ENCODE peak calls at places on chromosomes 1 and 21, in six cellular contexts. One of them, this sample, is unnamed. For H3K9me3, the result is how much of the 10 kb centered on the place peaks cover.

GRCh38 chr1:35929730-35930592 is 944 bp upstream of the AGO3 start:
- DNase-seq in heart right ventricle: peak
- DNase-seq in endothelial cell of umbilical vein: no peak
- DNase-seq in body of pancreas: peak
- DNase-seq in fibroblast of lung: peak
- DNase-seq in lung: peak
- DNase-seq in this sample: peak

GRCh38 chr1:57860333-57860732 is 436.5 kb upstream of the DAB1 start:
- DNase-seq in heart right ventricle: no peak
- DNase-seq in endothelial cell of umbilical vein: no peak
- DNase-seq in body of pancreas: no peak
- DNase-seq in fibroblast of lung: no peak
- DNase-seq in lung: no peak
- DNase-seq in this sample: no peak

GRCh38 chr1:41608242-41608641 is 123.8 kb upstream of the EDN2 start:
- DNase-seq in heart right ventricle: no peak
- DNase-seq in endothelial cell of umbilical vein: no peak
- DNase-seq in body of pancreas: no peak
- DNase-seq in fibroblast of lung: peak
- DNase-seq in lung: peak
- DNase-seq in this sample: no peak

GRCh38 chr1:178311164-178311563 is 185.6 kb downstream of the CLEC20A start:
- DNase-seq in heart right ventricle: no peak
- DNase-seq in endothelial cell of umbilical vein: no peak
- DNase-seq in body of pancreas: no peak
- DNase-seq in fibroblast of lung: peak
- DNase-seq in lung: no peak
- DNase-seq in this sample: no peak

GRCh38 chr1:159289059-159289458 is 13.1 kb upstream of the FCER1A start:
- DNase-seq in heart right ventricle: no peak
- DNase-seq in endothelial cell of umbilical vein: no peak
- DNase-seq in body of pancreas: no peak
- DNase-seq in fibroblast of lung: no peak
- DNase-seq in lung: no peak
- DNase-seq in this sample: no peak

GRCh38 chr1:63691672-63692425 is 82.0 kb upstream of the ROR1 start:
- DNase-seq in heart right ventricle: no peak
- DNase-seq in endothelial cell of umbilical vein: peak
- DNase-seq in body of pancreas: peak
- DNase-seq in fibroblast of lung: peak
- DNase-seq in lung: peak
- DNase-seq in this sample: no peak

GRCh38 chr1:224170748-224171478 is 12.1 kb upstream of the DEGS1 start:
- DNase-seq in heart right ventricle: no peak
- DNase-seq in endothelial cell of umbilical vein: peak
- DNase-seq in body of pancreas: peak
- DNase-seq in fibroblast of lung: no peak
- DNase-seq in lung: peak
- DNase-seq in this sample: no peak

GRCh38 chr1:182993746-182994145 is 29.5 kb upstream of the LAMC1 start:
- DNase-seq in heart right ventricle: no peak
- DNase-seq in endothelial cell of umbilical vein: no peak
- DNase-seq in body of pancreas: no peak
- DNase-seq in fibroblast of lung: no peak
- DNase-seq in lung: no peak
- DNase-seq in this sample: no peak

GRCh38 chr1:77228836-77229235 is 9.6 kb upstream of the PIGK start:
- DNase-seq in heart right ventricle: no peak
- DNase-seq in endothelial cell of umbilical vein: peak
- DNase-seq in body of pancreas: no peak
- DNase-seq in fibroblast of lung: no peak
- DNase-seq in lung: no peak
- DNase-seq in this sample: no peak

GRCh38 chr21:32442566-32443318 is 30.2 kb downstream of the EVA1C start:
- DNase-seq in heart right ventricle: no peak
- DNase-seq in endothelial cell of umbilical vein: peak
- DNase-seq in body of pancreas: no peak
- DNase-seq in fibroblast of lung: peak
- DNase-seq in lung: no peak
- DNase-seq in this sample: no peak

DNA sequence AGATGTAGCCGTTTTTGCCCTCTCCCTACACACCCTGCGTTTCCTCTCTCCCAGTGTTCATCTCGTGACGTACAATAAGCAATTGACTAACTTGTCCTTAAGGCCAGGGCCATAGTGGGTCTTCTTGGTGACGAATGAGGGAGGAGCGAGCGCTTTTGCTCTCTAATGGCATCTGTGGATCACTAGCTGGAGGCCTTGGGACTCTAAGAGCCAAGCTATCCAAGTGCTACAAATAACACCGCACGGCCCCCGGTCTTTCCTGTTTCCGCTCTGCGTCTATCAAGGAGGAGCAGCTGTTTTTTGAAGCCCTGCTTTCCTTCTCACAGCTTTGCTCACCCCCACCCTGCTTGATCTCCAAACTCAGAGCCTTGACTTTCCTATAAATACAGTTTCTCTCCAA is 25.2 kb downstream of the EVA1C start:
- DNase-seq in heart right ventricle: no peak
- DNase-seq in endothelial cell of umbilical vein: peak
- DNase-seq in body of pancreas: no peak
- DNase-seq in fibroblast of lung: no peak
- DNase-seq in lung: no peak
- DNase-seq in this sample: no peak
- H3K4me3 ChIP-seq in heart right ventricle: no peak
- H3K4me3 ChIP-seq in endothelial cell of umbilical vein: no peak
- H3K4me3 ChIP-seq in body of pancreas: no peak
- H3K4me3 ChIP-seq in fibroblast of lung: no peak
- H3K4me3 ChIP-seq in lung: no peak
- H3K4me3 ChIP-seq in this sample: no peak

GRCh38 chr1:227635596-227635995 is 72.2 kb downstream of the ZNF678 start:
- DNase-seq in heart right ventricle: no peak
- DNase-seq in endothelial cell of umbilical vein: no peak
- DNase-seq in body of pancreas: no peak
- DNase-seq in fibroblast of lung: no peak
- DNase-seq in lung: no peak
- DNase-seq in this sample: no peak

DNA sequence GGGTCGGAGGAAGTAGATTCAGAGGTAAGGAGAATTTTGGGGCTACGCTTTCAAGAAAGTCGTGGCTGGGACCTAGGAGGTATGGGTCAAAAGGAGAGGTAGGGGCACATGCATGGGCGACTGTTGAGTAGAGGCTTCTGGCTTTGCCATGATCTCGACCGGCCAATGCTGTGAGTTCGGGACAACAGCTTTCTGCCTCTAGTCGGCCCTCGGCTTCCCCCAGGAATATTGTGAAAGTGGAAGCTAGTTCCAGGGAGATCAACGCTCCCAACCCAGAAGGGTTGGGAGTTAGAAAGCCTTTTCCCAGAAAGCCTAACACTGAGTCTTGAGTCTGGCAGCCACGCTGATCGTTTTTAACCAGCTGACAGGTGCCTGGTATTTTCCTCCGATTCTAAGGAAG is 69.0 kb downstream of the ZNF678 start:
- DNase-seq in heart right ventricle: no peak
- DNase-seq in endothelial cell of umbilical vein: no peak
- DNase-seq in body of pancreas: no peak
- DNase-seq in fibroblast of lung: no peak
- DNase-seq in lung: no peak
- DNase-seq in this sample: no peak
- H3K9me3 ChIP-seq in heart right ventricle: under half
- H3K9me3 ChIP-seq in endothelial cell of umbilical vein: under half
- H3K9me3 ChIP-seq in body of pancreas: under half
- H3K9me3 ChIP-seq in fibroblast of lung: under half
- H3K9me3 ChIP-seq in lung: under half
- H3K9me3 ChIP-seq in this sample: under half

GRCh38 chr1:99533909-99534907 is 111.7 kb upstream of the PALMD start:
- DNase-seq in heart right ventricle: no peak
- DNase-seq in endothelial cell of umbilical vein: peak
- DNase-seq in body of pancreas: no peak
- DNase-seq in fibroblast of lung: no peak
- DNase-seq in lung: no peak
- DNase-seq in this sample: no peak
- TF ChIP-seq CTCF in heart right ventricle: no peak
- TF ChIP-seq CTCF in endothelial cell of umbilical vein: no peak
- TF ChIP-seq CTCF in body of pancreas: no peak
- TF ChIP-seq CTCF in fibroblast of lung: no peak
- TF ChIP-seq CTCF in lung: no peak
- TF ChIP-seq CTCF in this sample: no peak

GRCh38 chr1:155321577-155322497 is 1.1 kb downstream of the RUSC1 start:
- DNase-seq in heart right ventricle: peak
- DNase-seq in endothelial cell of umbilical vein: peak
- DNase-seq in body of pancreas: no peak
- DNase-seq in fibroblast of lung: no peak
- DNase-seq in lung: no peak
- DNase-seq in this sample: no peak
- H3K4me3 ChIP-seq in heart right ventricle: peak
- H3K4me3 ChIP-seq in endothelial cell of umbilical vein: no peak
- H3K4me3 ChIP-seq in body of pancreas: no peak
- H3K4me3 ChIP-seq in fibroblast of lung: peak
- H3K4me3 ChIP-seq in lung: no peak
- H3K4me3 ChIP-seq in this sample: peak

GRCh38 chr21:24436236-24436635 is 1171.0 kb downstream of the MRPL39 start:
- DNase-seq in heart right ventricle: no peak
- DNase-seq in endothelial cell of umbilical vein: no peak
- DNase-seq in body of pancreas: no peak
- DNase-seq in fibroblast of lung: no peak
- DNase-seq in lung: no peak
- DNase-seq in this sample: no peak
- H3K9me3 ChIP-seq in heart right ventricle: under half
- H3K9me3 ChIP-seq in endothelial cell of umbilical vein: under half
- H3K9me3 ChIP-seq in body of pancreas: under half
- H3K9me3 ChIP-seq in fibroblast of lung: under half
- H3K9me3 ChIP-seq in lung: under half
- H3K9me3 ChIP-seq in this sample: under half

GRCh38 chr1:240734001-240734400 is 122.0 kb upstream of the GREM2 start:
- DNase-seq in heart right ventricle: no peak
- DNase-seq in endothelial cell of umbilical vein: no peak
- DNase-seq in body of pancreas: no peak
- DNase-seq in fibroblast of lung: no peak
- DNase-seq in lung: no peak
- DNase-seq in this sample: no peak

GRCh38 chr1:240737268-240737667 is 125.3 kb upstream of the GREM2 start:
- DNase-seq in heart right ventricle: no peak
- DNase-seq in endothelial cell of umbilical vein: no peak
- DNase-seq in body of pancreas: no peak
- DNase-seq in fibroblast of lung: peak
- DNase-seq in lung: no peak
- DNase-seq in this sample: no peak

GRCh38 chr1:240737761-240738265 is 125.9 kb upstream of the GREM2 start:
- DNase-seq in heart right ventricle: no peak
- DNase-seq in endothelial cell of umbilical vein: no peak
- DNase-seq in body of pancreas: no peak
- DNase-seq in fibroblast of lung: peak
- DNase-seq in lung: no peak
- DNase-seq in this sample: no peak

GRCh38 chr1:240732390-240732789 is 120.4 kb upstream of the GREM2 start:
- DNase-seq in heart right ventricle: no peak
- DNase-seq in endothelial cell of umbilical vein: peak
- DNase-seq in body of pancreas: no peak
- DNase-seq in fibroblast of lung: peak
- DNase-seq in lung: no peak
- DNase-seq in this sample: no peak
- TF ChIP-seq CTCF in heart right ventricle: peak
- TF ChIP-seq CTCF in endothelial cell of umbilical vein: peak
- TF ChIP-seq CTCF in body of pancreas: peak
- TF ChIP-seq CTCF in fibroblast of lung: peak
- TF ChIP-seq CTCF in lung: no peak
- TF ChIP-seq CTCF in this sample: peak

GRCh38 chr21:41361053-41361785 is 608 bp upstream of the MX2 start:
- DNase-seq in heart right ventricle: no peak
- DNase-seq in endothelial cell of umbilical vein: no peak
- DNase-seq in body of pancreas: no peak
- DNase-seq in fibroblast of lung: no peak
- DNase-seq in lung: peak
- DNase-seq in this sample: no peak
- H3K4me3 ChIP-seq in heart right ventricle: peak
- H3K4me3 ChIP-seq in endothelial cell of umbilical vein: no peak
- H3K4me3 ChIP-seq in body of pancreas: no peak
- H3K4me3 ChIP-seq in fibroblast of lung: no peak
- H3K4me3 ChIP-seq in lung: no peak
- H3K4me3 ChIP-seq in this sample: peak

GRCh38 chr1:152565115-152565514 is 1.5 kb downstream of the LCE3E start:
- DNase-seq in heart right ventricle: no peak
- DNase-seq in endothelial cell of umbilical vein: no peak
- DNase-seq in body of pancreas: no peak
- DNase-seq in fibroblast of lung: no peak
- DNase-seq in lung: no peak
- DNase-seq in this sample: no peak

GRCh38 chr1:152565535-152566215 is 905 bp downstream of the LCE3E start:
- DNase-seq in heart right ventricle: no peak
- DNase-seq in endothelial cell of umbilical vein: no peak
- DNase-seq in body of pancreas: no peak
- DNase-seq in fibroblast of lung: no peak
- DNase-seq in lung: no peak
- DNase-seq in this sample: no peak

GRCh38 chr1:152566681-152567080 is at the start of gene LCE3E:
- DNase-seq in heart right ventricle: no peak
- DNase-seq in endothelial cell of umbilical vein: no peak
- DNase-seq in body of pancreas: no peak
- DNase-seq in fibroblast of lung: no peak
- DNase-seq in lung: no peak
- DNase-seq in this sample: no peak
- H3K9me3 ChIP-seq in heart right ventricle: under half
- H3K9me3 ChIP-seq in endothelial cell of umbilical vein: under half
- H3K9me3 ChIP-seq in body of pancreas: under half
- H3K9me3 ChIP-seq in fibroblast of lung: under half
- H3K9me3 ChIP-seq in lung: under half
- H3K9me3 ChIP-seq in this sample: under half